ENCODE peak calls at places on chromosomes 3 and 15, in ten cellular contexts. One of them, this sample, is unnamed.

GRCh38 chr3:40980467-40980866 is 218.8 kb upstream of the CTNNB1 start:
- DNase-seq in brain microvascular endothelial cell: no peak
- DNase-seq in H9: no peak
- DNase-seq in LoVo: no peak
- DNase-seq in mammary epithelial cell: no peak
- DNase-seq in NT2/D1: no peak
- DNase-seq in germinal center: no peak
- DNase-seq in activated T-cell treated with anti-CD3 and anti-CD28 coated beads, Interleukin-2, amount 50 U/mL, for 72 hours: peak; percentile 30
- DNase-seq in activated gamma-delta T cell treated with Interleukin-2 at 50 U/mL for 16 hours: no peak
- DNase-seq in activated CD8-positive, alpha-beta memory T cell treated with anti-CD3 and anti-CD28 coated beads for 24 hours: no peak
- DNase-seq in this sample: no peak

GRCh38 chr3:46670000-46670890 is 23.2 kb downstream of the ALS2CL start:
- DNase-seq in brain microvascular endothelial cell: no peak
- DNase-seq in H9: peak; percentile 21
- DNase-seq in LoVo: no peak
- DNase-seq in mammary epithelial cell: no peak
- DNase-seq in NT2/D1: no peak
- DNase-seq in germinal center: no peak
- DNase-seq in activated T-cell treated with anti-CD3 and anti-CD28 coated beads, Interleukin-2, amount 50 U/mL, for 72 hours: no peak
- DNase-seq in activated gamma-delta T cell treated with Interleukin-2 at 50 U/mL for 16 hours: no peak
- DNase-seq in activated CD8-positive, alpha-beta memory T cell treated with anti-CD3 and anti-CD28 coated beads for 24 hours: no peak
- DNase-seq in this sample: no peak

GRCh38 chr3:18234717-18235335 is 190.3 kb downstream of the SATB1 start:
- DNase-seq in brain microvascular endothelial cell: no peak
- DNase-seq in H9: no peak
- DNase-seq in LoVo: no peak
- DNase-seq in mammary epithelial cell: peak; percentile 35
- DNase-seq in NT2/D1: no peak
- DNase-seq in germinal center: no peak
- DNase-seq in activated T-cell treated with anti-CD3 and anti-CD28 coated beads, Interleukin-2, amount 50 U/mL, for 72 hours: no peak
- DNase-seq in activated gamma-delta T cell treated with Interleukin-2 at 50 U/mL for 16 hours: no peak
- DNase-seq in activated CD8-positive, alpha-beta memory T cell treated with anti-CD3 and anti-CD28 coated beads for 24 hours: no peak
- DNase-seq in this sample: no peak

GRCh38 chr3:42685363-42685881 is at the start of gene KLHL40:
- DNase-seq in brain microvascular endothelial cell: no peak
- DNase-seq in H9: no peak
- DNase-seq in LoVo: no peak
- DNase-seq in mammary epithelial cell: no peak
- DNase-seq in NT2/D1: no peak
- DNase-seq in germinal center: no peak
- DNase-seq in activated T-cell treated with anti-CD3 and anti-CD28 coated beads, Interleukin-2, amount 50 U/mL, for 72 hours: no peak
- DNase-seq in activated gamma-delta T cell treated with Interleukin-2 at 50 U/mL for 16 hours: no peak
- DNase-seq in activated CD8-positive, alpha-beta memory T cell treated with anti-CD3 and anti-CD28 coated beads for 24 hours: no peak
- DNase-seq in this sample: no peak

GRCh38 chr15:40982855-40983254 is 29.6 kb downstream of the CHAC1 start:
- DNase-seq in brain microvascular endothelial cell: peak; percentile 44
- DNase-seq in H9: no peak
- DNase-seq in LoVo: no peak
- DNase-seq in mammary epithelial cell: no peak
- DNase-seq in NT2/D1: no peak
- DNase-seq in germinal center: no peak
- DNase-seq in activated T-cell treated with anti-CD3 and anti-CD28 coated beads, Interleukin-2, amount 50 U/mL, for 72 hours: no peak
- DNase-seq in activated gamma-delta T cell treated with Interleukin-2 at 50 U/mL for 16 hours: no peak
- DNase-seq in activated CD8-positive, alpha-beta memory T cell treated with anti-CD3 and anti-CD28 coated beads for 24 hours: no peak
- DNase-seq in this sample: peak; percentile 63

GRCh38 chr15:74489518-74490338 is 28.8 kb upstream of the UBL7 start:
- DNase-seq in brain microvascular endothelial cell: peak; percentile 21
- DNase-seq in H9: peak; percentile 82
- DNase-seq in LoVo: peak; percentile 44
- DNase-seq in mammary epithelial cell: peak; percentile 20
- DNase-seq in NT2/D1: peak; percentile 51
- DNase-seq in germinal center: peak; percentile 85
- DNase-seq in activated T-cell treated with anti-CD3 and anti-CD28 coated beads, Interleukin-2, amount 50 U/mL, for 72 hours: peak; percentile 81
- DNase-seq in activated gamma-delta T cell treated with Interleukin-2 at 50 U/mL for 16 hours: peak; percentile 76
- DNase-seq in activated CD8-positive, alpha-beta memory T cell treated with anti-CD3 and anti-CD28 coated beads for 24 hours: peak; percentile 88
- DNase-seq in this sample: no peak

GRCh38 chr3:72171946-72172345 is 387.0 kb upstream of the PROK2 start:
- DNase-seq in brain microvascular endothelial cell: no peak
- DNase-seq in H9: no peak
- DNase-seq in LoVo: no peak
- DNase-seq in mammary epithelial cell: no peak
- DNase-seq in NT2/D1: no peak
- DNase-seq in germinal center: no peak
- DNase-seq in activated T-cell treated with anti-CD3 and anti-CD28 coated beads, Interleukin-2, amount 50 U/mL, for 72 hours: no peak
- DNase-seq in activated gamma-delta T cell treated with Interleukin-2 at 50 U/mL for 16 hours: no peak
- DNase-seq in activated CD8-positive, alpha-beta memory T cell treated with anti-CD3 and anti-CD28 coated beads for 24 hours: no peak
- DNase-seq in this sample: no peak

GRCh38 chr15:40463886-40464545 is 6.8 kb upstream of the CHST14 start:
- DNase-seq in brain microvascular endothelial cell: no peak
- DNase-seq in H9: no peak
- DNase-seq in LoVo: no peak
- DNase-seq in mammary epithelial cell: no peak
- DNase-seq in NT2/D1: no peak
- DNase-seq in germinal center: no peak
- DNase-seq in activated T-cell treated with anti-CD3 and anti-CD28 coated beads, Interleukin-2, amount 50 U/mL, for 72 hours: no peak
- DNase-seq in activated gamma-delta T cell treated with Interleukin-2 at 50 U/mL for 16 hours: no peak
- DNase-seq in activated CD8-positive, alpha-beta memory T cell treated with anti-CD3 and anti-CD28 coated beads for 24 hours: no peak
- DNase-seq in this sample: no peak

GRCh38 chr3:181999314-181999713 is 287.6 kb downstream of the SOX2 start:
- DNase-seq in brain microvascular endothelial cell: no peak
- DNase-seq in H9: no peak
- DNase-seq in LoVo: no peak
- DNase-seq in mammary epithelial cell: no peak
- DNase-seq in NT2/D1: no peak
- DNase-seq in germinal center: no peak
- DNase-seq in activated T-cell treated with anti-CD3 and anti-CD28 coated beads, Interleukin-2, amount 50 U/mL, for 72 hours: no peak
- DNase-seq in activated gamma-delta T cell treated with Interleukin-2 at 50 U/mL for 16 hours: no peak
- DNase-seq in activated CD8-positive, alpha-beta memory T cell treated with anti-CD3 and anti-CD28 coated beads for 24 hours: no peak
- DNase-seq in this sample: no peak

GRCh38 chr3:119310052-119310451 is 15.9 kb downstream of the ARHGAP31 start:
- DNase-seq in brain microvascular endothelial cell: peak; percentile 98
- DNase-seq in H9: no peak
- DNase-seq in LoVo: peak; percentile 38
- DNase-seq in mammary epithelial cell: peak; percentile 75
- DNase-seq in NT2/D1: no peak
- DNase-seq in germinal center: no peak
- DNase-seq in activated T-cell treated with anti-CD3 and anti-CD28 coated beads, Interleukin-2, amount 50 U/mL, for 72 hours: no peak
- DNase-seq in activated gamma-delta T cell treated with Interleukin-2 at 50 U/mL for 16 hours: no peak
- DNase-seq in activated CD8-positive, alpha-beta memory T cell treated with anti-CD3 and anti-CD28 coated beads for 24 hours: no peak
- DNase-seq in this sample: peak; percentile 99

GRCh38 chr15:25437751-25438600 is 848 bp downstream of the UBE3A start:
- DNase-seq in brain microvascular endothelial cell: peak; percentile 12
- DNase-seq in H9: peak; percentile 61
- DNase-seq in LoVo: peak; percentile 29
- DNase-seq in mammary epithelial cell: peak; percentile 54
- DNase-seq in NT2/D1: peak; percentile 20
- DNase-seq in germinal center: peak; percentile 49
- DNase-seq in activated T-cell treated with anti-CD3 and anti-CD28 coated beads, Interleukin-2, amount 50 U/mL, for 72 hours: peak; percentile 71
- DNase-seq in activated gamma-delta T cell treated with Interleukin-2 at 50 U/mL for 16 hours: peak; percentile 48
- DNase-seq in activated CD8-positive, alpha-beta memory T cell treated with anti-CD3 and anti-CD28 coated beads for 24 hours: peak; percentile 82
- DNase-seq in this sample: no peak

GRCh38 chr3:143763568-143764162 is 84.6 kb downstream of the SLC9A9 start:
- DNase-seq in brain microvascular endothelial cell: no peak
- DNase-seq in H9: no peak
- DNase-seq in LoVo: no peak
- DNase-seq in mammary epithelial cell: no peak
- DNase-seq in NT2/D1: no peak
- DNase-seq in germinal center: no peak
- DNase-seq in activated T-cell treated with anti-CD3 and anti-CD28 coated beads, Interleukin-2, amount 50 U/mL, for 72 hours: no peak
- DNase-seq in activated gamma-delta T cell treated with Interleukin-2 at 50 U/mL for 16 hours: no peak
- DNase-seq in activated CD8-positive, alpha-beta memory T cell treated with anti-CD3 and anti-CD28 coated beads for 24 hours: no peak
- DNase-seq in this sample: no peak

GRCh38 chr3:11546657-11547302 is 96.9 kb downstream of the VGLL4 start:
- DNase-seq in brain microvascular endothelial cell: no peak
- DNase-seq in H9: no peak
- DNase-seq in LoVo: no peak
- DNase-seq in mammary epithelial cell: no peak
- DNase-seq in NT2/D1: no peak
- DNase-seq in germinal center: no peak
- DNase-seq in activated T-cell treated with anti-CD3 and anti-CD28 coated beads, Interleukin-2, amount 50 U/mL, for 72 hours: no peak
- DNase-seq in activated gamma-delta T cell treated with Interleukin-2 at 50 U/mL for 16 hours: no peak
- DNase-seq in activated CD8-positive, alpha-beta memory T cell treated with anti-CD3 and anti-CD28 coated beads for 24 hours: no peak
- DNase-seq in this sample: no peak

GRCh38 chr3:27254896-27255295 is 114.3 kb downstream of the NEK10 start:
- DNase-seq in brain microvascular endothelial cell: no peak
- DNase-seq in H9: no peak
- DNase-seq in LoVo: no peak
- DNase-seq in mammary epithelial cell: no peak
- DNase-seq in NT2/D1: no peak
- DNase-seq in germinal center: no peak
- DNase-seq in activated T-cell treated with anti-CD3 and anti-CD28 coated beads, Interleukin-2, amount 50 U/mL, for 72 hours: no peak
- DNase-seq in activated gamma-delta T cell treated with Interleukin-2 at 50 U/mL for 16 hours: no peak
- DNase-seq in activated CD8-positive, alpha-beta memory T cell treated with anti-CD3 and anti-CD28 coated beads for 24 hours: no peak
- DNase-seq in this sample: no peak

GRCh38 chr15:98567951-98568350 is 80.4 kb upstream of the IGF1R start:
- DNase-seq in brain microvascular endothelial cell: no peak
- DNase-seq in H9: no peak
- DNase-seq in LoVo: no peak
- DNase-seq in mammary epithelial cell: peak; percentile 16
- DNase-seq in NT2/D1: no peak
- DNase-seq in germinal center: no peak
- DNase-seq in activated T-cell treated with anti-CD3 and anti-CD28 coated beads, Interleukin-2, amount 50 U/mL, for 72 hours: no peak
- DNase-seq in activated gamma-delta T cell treated with Interleukin-2 at 50 U/mL for 16 hours: no peak
- DNase-seq in activated CD8-positive, alpha-beta memory T cell treated with anti-CD3 and anti-CD28 coated beads for 24 hours: no peak
- DNase-seq in this sample: no peak

GRCh38 chr3:75781079-75781745 is 4.1 kb downstream of the ZNF717 start:
- DNase-seq in brain microvascular endothelial cell: no peak
- DNase-seq in H9: no peak
- DNase-seq in LoVo: no peak
- DNase-seq in mammary epithelial cell: peak; percentile 45
- DNase-seq in NT2/D1: no peak
- DNase-seq in germinal center: no peak
- DNase-seq in activated T-cell treated with anti-CD3 and anti-CD28 coated beads, Interleukin-2, amount 50 U/mL, for 72 hours: peak; percentile 29
- DNase-seq in activated gamma-delta T cell treated with Interleukin-2 at 50 U/mL for 16 hours: no peak
- DNase-seq in activated CD8-positive, alpha-beta memory T cell treated with anti-CD3 and anti-CD28 coated beads for 24 hours: no peak
- DNase-seq in this sample: no peak

GRCh38 chr15:91516866-91517265 is 336.6 kb upstream of the SLCO3A1 start:
- DNase-seq in brain microvascular endothelial cell: no peak
- DNase-seq in H9: no peak
- DNase-seq in LoVo: no peak
- DNase-seq in mammary epithelial cell: no peak
- DNase-seq in NT2/D1: no peak
- DNase-seq in germinal center: no peak
- DNase-seq in activated T-cell treated with anti-CD3 and anti-CD28 coated beads, Interleukin-2, amount 50 U/mL, for 72 hours: no peak
- DNase-seq in activated gamma-delta T cell treated with Interleukin-2 at 50 U/mL for 16 hours: no peak
- DNase-seq in activated CD8-positive, alpha-beta memory T cell treated with anti-CD3 and anti-CD28 coated beads for 24 hours: no peak
- DNase-seq in this sample: no peak

GRCh38 chr3:149771652-149772271 is 19.5 kb upstream of the COMMD2 start:
- DNase-seq in brain microvascular endothelial cell: peak; percentile 26
- DNase-seq in H9: peak; percentile 64
- DNase-seq in LoVo: peak; percentile 49
- DNase-seq in mammary epithelial cell: no peak
- DNase-seq in NT2/D1: peak; percentile 49
- DNase-seq in germinal center: peak; percentile 37
- DNase-seq in activated T-cell treated with anti-CD3 and anti-CD28 coated beads, Interleukin-2, amount 50 U/mL, for 72 hours: peak; percentile 60
- DNase-seq in activated gamma-delta T cell treated with Interleukin-2 at 50 U/mL for 16 hours: peak; percentile 25
- DNase-seq in activated CD8-positive, alpha-beta memory T cell treated with anti-CD3 and anti-CD28 coated beads for 24 hours: no peak
- DNase-seq in this sample: peak; percentile 3

GRCh38 chr3:138861755-138862333 is 27.1 kb upstream of the PIK3CB start:
- DNase-seq in brain microvascular endothelial cell: peak; percentile 88
- DNase-seq in H9: peak; percentile 68
- DNase-seq in LoVo: peak; percentile 12
- DNase-seq in mammary epithelial cell: peak; percentile 84
- DNase-seq in NT2/D1: peak; percentile 90
- DNase-seq in germinal center: no peak
- DNase-seq in activated T-cell treated with anti-CD3 and anti-CD28 coated beads, Interleukin-2, amount 50 U/mL, for 72 hours: no peak
- DNase-seq in activated gamma-delta T cell treated with Interleukin-2 at 50 U/mL for 16 hours: no peak
- DNase-seq in activated CD8-positive, alpha-beta memory T cell treated with anti-CD3 and anti-CD28 coated beads for 24 hours: no peak
- DNase-seq in this sample: peak; percentile 78

GRCh38 chr15:83200162-83200561 is 7.5 kb downstream of the HDGFL3 start:
- DNase-seq in brain microvascular endothelial cell: peak; percentile 63
- DNase-seq in H9: no peak
- DNase-seq in LoVo: no peak
- DNase-seq in mammary epithelial cell: peak; percentile 83
- DNase-seq in NT2/D1: no peak
- DNase-seq in germinal center: no peak
- DNase-seq in activated T-cell treated with anti-CD3 and anti-CD28 coated beads, Interleukin-2, amount 50 U/mL, for 72 hours: peak; percentile 12
- DNase-seq in activated gamma-delta T cell treated with Interleukin-2 at 50 U/mL for 16 hours: no peak
- DNase-seq in activated CD8-positive, alpha-beta memory T cell treated with anti-CD3 and anti-CD28 coated beads for 24 hours: no peak
- DNase-seq in this sample: peak; percentile 47

GRCh38 chr3:9862391-9863235 is 17.4 kb downstream of the CIDEC start:
- DNase-seq in brain microvascular endothelial cell: no peak
- DNase-seq in H9: peak; percentile 85
- DNase-seq in LoVo: peak; percentile 59
- DNase-seq in mammary epithelial cell: no peak
- DNase-seq in NT2/D1: no peak
- DNase-seq in germinal center: peak; percentile 48
- DNase-seq in activated T-cell treated with anti-CD3 and anti-CD28 coated beads, Interleukin-2, amount 50 U/mL, for 72 hours: peak; percentile 51
- DNase-seq in activated gamma-delta T cell treated with Interleukin-2 at 50 U/mL for 16 hours: no peak
- DNase-seq in activated CD8-positive, alpha-beta memory T cell treated with anti-CD3 and anti-CD28 coated beads for 24 hours: no peak
- DNase-seq in this sample: no peak

GRCh38 chr15:33934396-33934795 is 33.9 kb upstream of the CHRM5 start:
- DNase-seq in brain microvascular endothelial cell: no peak
- DNase-seq in H9: no peak
- DNase-seq in LoVo: no peak
- DNase-seq in mammary epithelial cell: no peak
- DNase-seq in NT2/D1: no peak
- DNase-seq in germinal center: no peak
- DNase-seq in activated T-cell treated with anti-CD3 and anti-CD28 coated beads, Interleukin-2, amount 50 U/mL, for 72 hours: no peak
- DNase-seq in activated gamma-delta T cell treated with Interleukin-2 at 50 U/mL for 16 hours: no peak
- DNase-seq in activated CD8-positive, alpha-beta memory T cell treated with anti-CD3 and anti-CD28 coated beads for 24 hours: no peak
- DNase-seq in this sample: no peak

GRCh38 chr3:187986514-187986934 is 167.4 kb upstream of the LPP start:
- DNase-seq in brain microvascular endothelial cell: peak; percentile 96
- DNase-seq in H9: no peak
- DNase-seq in LoVo: peak; percentile 22
- DNase-seq in mammary epithelial cell: peak; percentile 95
- DNase-seq in NT2/D1: no peak
- DNase-seq in germinal center: no peak
- DNase-seq in activated T-cell treated with anti-CD3 and anti-CD28 coated beads, Interleukin-2, amount 50 U/mL, for 72 hours: peak; percentile 64
- DNase-seq in activated gamma-delta T cell treated with Interleukin-2 at 50 U/mL for 16 hours: no peak
- DNase-seq in activated CD8-positive, alpha-beta memory T cell treated with anti-CD3 and anti-CD28 coated beads for 24 hours: peak; percentile 72
- DNase-seq in this sample: no peak

GRCh38 chr3:62065985-62066693 is 307.2 kb downstream of the FEZF2 start:
- DNase-seq in brain microvascular endothelial cell: no peak
- DNase-seq in H9: no peak
- DNase-seq in LoVo: no peak
- DNase-seq in mammary epithelial cell: no peak
- DNase-seq in NT2/D1: no peak
- DNase-seq in germinal center: no peak
- DNase-seq in activated T-cell treated with anti-CD3 and anti-CD28 coated beads, Interleukin-2, amount 50 U/mL, for 72 hours: no peak
- DNase-seq in activated gamma-delta T cell treated with Interleukin-2 at 50 U/mL for 16 hours: no peak
- DNase-seq in activated CD8-positive, alpha-beta memory T cell treated with anti-CD3 and anti-CD28 coated beads for 24 hours: no peak
- DNase-seq in this sample: peak; percentile 78